ENCODE peak calls at places on chromosomes 16 and 17, in six cellular contexts. V, P, B, S, Z and E are unnamed samples.

GRCh38 chr17:15262291-15263205 is 2.6 kb downstream of the PMP22 start:
- DNase-seq in V (peak; percentile 83), P (peak; percentile 75), B (peak; percentile 32), S (peak; percentile 86), Z (peak; percentile 89), E (peak; percentile 40)

GRCh38 chr17:31171711-31172110 is 76.9 kb downstream of the NF1 start:
- DNase-seq in V (peak; percentile 50), P (no peak), B (no peak), S (no peak), Z (no peak), E (no peak)

GRCh38 chr17:82297280-82297803 is 20.1 kb downstream of the CD7 start:
- DNase-seq in V (no peak), P (no peak), B (no peak), S (peak; percentile 70), Z (no peak), E (no peak)

GRCh38 chr17:68642118-68642412 is 40.9 kb upstream of the FAM20A start:
- DNase-seq in V (no peak), P (no peak), B (no peak), S (no peak), Z (no peak), E (no peak)

GRCh38 chr17:31546650-31547049 is 155.2 kb downstream of the RAB11FIP4 start:
- DNase-seq in V (no peak), P (no peak), B (no peak), S (no peak), Z (no peak), E (no peak)

GRCh38 chr17:28878981-28879380 is 18.6 kb downstream of the FLOT2 start:
- DNase-seq in V (peak; percentile 32), P (peak; percentile 75), B (peak; percentile 59), S (peak; percentile 62), Z (peak; percentile 94), E (no peak)

GRCh38 chr17:53353919-53354351 is 468.8 kb upstream of the KIF2B start:
- DNase-seq in V (no peak), P (no peak), B (no peak), S (no peak), Z (no peak), E (no peak)

GRCh38 chr17:44901323-44901965 is 2.2 kb upstream of the EFTUD2 start:
- DNase-seq in V (peak; percentile 79), P (no peak), B (no peak), S (peak; percentile 86), Z (no peak), E (no peak)

GRCh38 chr16:85825326-85825725 is 25.8 kb downstream of the COX4I1 start:
- DNase-seq in V (no peak), P (no peak), B (no peak), S (no peak), Z (peak; percentile 49), E (no peak)

GRCh38 chr17:47316316-47316715 is 7.4 kb upstream of the EFCAB13 start:
- DNase-seq in V (peak; percentile 67), P (no peak), B (no peak), S (peak; percentile 65), Z (no peak), E (no peak)

GRCh38 chr17:61399131-61400057 is at the start of gene TBX2:
- DNase-seq in V (peak; percentile 96), P (peak; percentile 80), B (peak; percentile 46), S (peak; percentile 95), Z (peak; percentile 92), E (no peak)

GRCh38 chr17:57980522-57980921 is 7.5 kb downstream of the VEZF1 start:
- DNase-seq in V (no peak), P (no peak), B (no peak), S (no peak), Z (no peak), E (no peak)

GRCh38 chr16:85718682-85719081 is 29.9 kb upstream of the GINS2 start:
- DNase-seq in V (no peak), P (peak; percentile 82), B (no peak), S (peak; percentile 25), Z (peak; percentile 67), E (no peak)

GRCh38 chr17:8022358-8023038 is 16.4 kb upstream of the ALOX15B start:
- DNase-seq in V (peak; percentile 15), P (no peak), B (no peak), S (peak; percentile 32), Z (no peak), E (no peak)

GRCh38 chr16:84618428-84619102 is 687 bp upstream of the COTL1 start:
- DNase-seq in V (peak; percentile 98), P (peak; percentile 80), B (peak; percentile 87), S (peak; percentile 97), Z (peak; percentile 92), E (peak; percentile 52)

GRCh38 chr17:30323895-30324319 is 9.9 kb downstream of the TMIGD1 start:
- DNase-seq in V (no peak), P (no peak), B (no peak), S (no peak), Z (no peak), E (no peak)

GRCh38 chr16:87365021-87365713 is 18.4 kb downstream of the FBXO31 start:
- DNase-seq in V (no peak), P (no peak), B (no peak), S (no peak), Z (no peak), E (no peak)

GRCh38 chr17:39838057-39838456 is 26.1 kb downstream of the IKZF3 start:
- DNase-seq in V (no peak), P (no peak), B (no peak), S (no peak), Z (no peak), E (no peak)

GRCh38 chr17:37742114-37742761 is 2.6 kb downstream of the HNF1B start:
- DNase-seq in V (peak; percentile 20), P (peak; percentile 70), B (peak; percentile 43), S (peak; percentile 50), Z (peak; percentile 72), E (peak; percentile 53)

GRCh38 chr16:47643610-47644009 is 182.5 kb downstream of the PHKB start:
- DNase-seq in V (no peak), P (no peak), B (no peak), S (peak; percentile 2), Z (no peak), E (no peak)

GRCh38 chr17:57518587-57519118 is 226.4 kb downstream of the CCDC182 start:
- DNase-seq in V (no peak), P (no peak), B (peak; percentile 37), S (peak; percentile 84), Z (no peak), E (no peak)

GRCh38 chr16:46629331-46629843 is 8.2 kb upstream of the SHCBP1 start:
- DNase-seq in V (peak; percentile 60), P (peak; percentile 52), B (no peak), S (peak; percentile 74), Z (peak; percentile 63), E (no peak)

GRCh38 chr17:42698736-42699414 is 16.5 kb downstream of the CNTNAP1 start:
- DNase-seq in V (peak; percentile 87), P (no peak), B (no peak), S (peak; percentile 32), Z (no peak), E (no peak)

GRCh38 chr16:81278526-81278925 is 36.2 kb upstream of the GAN start:
- DNase-seq in V (no peak), P (no peak), B (no peak), S (no peak), Z (no peak), E (no peak)

GRCh38 chr17:49573510-49574282 is 2.0 kb upstream of the NXPH3 start:
- DNase-seq in V (no peak), P (no peak), B (no peak), S (no peak), Z (no peak), E (no peak)

GRCh38 chr16:4651842-4652241 is 27.2 kb downstream of the MGRN1 start:
- DNase-seq in V (no peak), P (no peak), B (no peak), S (no peak), Z (no peak), E (no peak)
- H4K91ac ChIP-seq in V (no peak overlapping the region), P (no peak overlapping the region), B (no peak overlapping the region), S (no peak overlapping the region), Z (no peak overlapping the region), E (no peak overlapping the region)

DNA sequence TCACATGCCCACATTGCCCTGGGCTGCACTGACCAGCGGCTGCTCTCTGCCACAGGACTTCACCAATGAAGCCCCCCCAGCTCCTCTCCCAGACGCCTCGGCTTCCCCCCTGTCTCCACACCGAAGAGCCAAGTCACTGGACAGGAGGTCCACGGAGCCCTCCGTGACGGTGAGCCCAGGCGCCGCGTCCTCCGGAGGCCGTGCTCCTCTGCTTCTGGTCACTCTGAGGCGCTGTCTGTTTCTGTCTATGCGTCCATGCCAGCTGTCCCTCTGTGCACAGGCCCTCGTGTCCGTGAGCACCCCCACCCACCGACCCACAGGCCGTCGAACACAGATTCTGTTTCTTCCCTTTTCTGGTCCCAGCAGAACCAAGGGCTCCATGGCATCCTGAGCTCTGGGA is 62.6 kb downstream of the PLD6 start:
- DNase-seq in V (no peak), P (no peak), B (no peak), S (no peak), Z (no peak), E (no peak)
- H4K91ac ChIP-seq in V (no peak overlapping the region), P (no peak overlapping the region), B (no peak overlapping the region), S (no peak overlapping the region), Z (no peak overlapping the region), E (no peak overlapping the region)

GRCh38 chr16:17468611-17469010 is 2.1 kb downstream of the XYLT1 start:
- DNase-seq in V (no peak), P (no peak), B (no peak), S (no peak), Z (no peak), E (no peak)

GRCh38 chr16:17467923-17468540 is 2.7 kb downstream of the XYLT1 start:
- DNase-seq in V (peak; percentile 69), P (peak; percentile 72), B (no peak), S (no peak), Z (peak; percentile 78), E (peak; percentile 59)

GRCh38 chr16:17469742-17470001 is 1.1 kb downstream of the XYLT1 start:
- DNase-seq in V (no peak), P (no peak), B (no peak), S (no peak), Z (no peak), E (no peak)

GRCh38 chr16:17470002-17470870 is 524 bp downstream of the XYLT1 start:
- DNase-seq in V (no peak), P (peak; percentile 65), B (no peak), S (no peak), Z (no peak), E (no peak)

GRCh38 chr16:17469011-17469741 is 1.6 kb downstream of the XYLT1 start:
- DNase-seq in V (peak; percentile 80), P (no peak), B (peak; percentile 37), S (no peak), Z (no peak), E (no peak)
- H4K91ac ChIP-seq in V (no peak overlapping the region), P (no peak overlapping the region), B (no peak overlapping the region), S (no peak overlapping the region), Z (no peak overlapping the region), E (no peak overlapping the region)

GRCh38 chr17:35022536-35023063 is 40.9 kb downstream of the RFFL start:
- DNase-seq in V (peak; percentile 87), P (no peak), B (no peak), S (peak; percentile 97), Z (no peak), E (no peak)

GRCh38 chr17:35019386-35020179 is 39.3 kb downstream of the LIG3 start:
- DNase-seq in V (no peak), P (no peak), B (no peak), S (no peak), Z (no peak), E (no peak)

GRCh38 chr17:35021520-35022380 is 41.4 kb downstream of the LIG3 start:
- DNase-seq in V (no peak), P (no peak), B (no peak), S (no peak), Z (no peak), E (no peak)

GRCh38 chr17:35025541-35025940 is 38.0 kb downstream of the RFFL start:
- DNase-seq in V (no peak), P (no peak), B (no peak), S (no peak), Z (no peak), E (no peak)

GRCh38 chr17:35023538-35023937 is 40.0 kb downstream of the RFFL start:
- DNase-seq in V (no peak), P (no peak), B (no peak), S (peak; percentile 32), Z (no peak), E (no peak)
- H4K91ac ChIP-seq in V (no peak overlapping the region), P (no peak overlapping the region), B (no peak overlapping the region), S (no peak overlapping the region), Z (no peak overlapping the region), E (no peak overlapping the region)